ENCODE peak calls at places on chromosomes 16 and 17, in nine cellular contexts. C is activated CD8-positive, alpha-beta memory T cell treated with anti-CD3 and anti-CD28 coated beads for 1 hour; F is Karpas-422; N is stimulated activated CD8-positive, alpha-beta memory T cell treated with anti-CD3 and anti-CD28 coated beads, Interleukin-7, amount 100 ng/mL, for 24 hours; M is activated naive CD8-positive, alpha-beta T cell treated with anti-CD3 and anti-CD28 coated beads for 36 hours; U is choroid plexus epithelial cell; Y is omental fat pad; W is activated gamma-delta T cell; E is activated T-helper 1 cell treated with anti-CD3 and anti-CD28 coated beads, Interleukin-2, amount 50 U/mL, for 16 hours. T is an unnamed sample.

GRCh38 chr17:27760069-27760885 is 40.1 kb downstream of the NOS2 start:
- DNase-seq in C (peak; percentile 20), F (peak; percentile 84), N (peak; percentile 68), M (peak; percentile 64), U (peak; percentile 57), Y (peak; percentile 62), W (peak; percentile 18), E (peak; percentile 56), T (peak; percentile 69)

GRCh38 chr17:69997332-69997731 is 77.7 kb upstream of the KCNJ16 start:
- DNase-seq in C (no peak), F (no peak), N (no peak), M (no peak), U (peak; percentile 54), Y (no peak), W (no peak), E (no peak), T (no peak)

GRCh38 chr17:40872416-40872815 is 5.4 kb upstream of the KRT12 start:
- DNase-seq in C (no peak), F (no peak), N (no peak), M (no peak), U (no peak), Y (no peak), W (no peak), E (no peak), T (no peak)

GRCh38 chr17:27549251-27549919 is 81.6 kb upstream of the LGALS9 start:
- DNase-seq in C (no peak), F (no peak), N (no peak), M (no peak), U (no peak), Y (no peak), W (no peak), E (no peak), T (peak; percentile 62)

GRCh38 chr16:71364306-71364705 is 5.8 kb downstream of the CALB2 start:
- DNase-seq in C (no peak), F (no peak), N (no peak), M (no peak), U (no peak), Y (no peak), W (no peak), E (no peak), T (no peak)

GRCh38 chr16:79751785-79752184 is 151.2 kb upstream of the MAF start:
- DNase-seq in C (no peak), F (no peak), N (no peak), M (no peak), U (no peak), Y (no peak), W (no peak), E (no peak), T (no peak)

GRCh38 chr17:18968945-18969887 is 17.3 kb downstream of the SLC5A10 start:
- DNase-seq in C (no peak), F (no peak), N (no peak), M (no peak), U (no peak), Y (no peak), W (no peak), E (no peak), T (no peak)

GRCh38 chr16:69501956-69502457 is 63.8 kb upstream of the NFAT5 start:
- DNase-seq in C (no peak), F (no peak), N (no peak), M (no peak), U (peak; percentile 30), Y (no peak), W (no peak), E (no peak), T (no peak)

GRCh38 chr17:49843774-49844350 is 4.0 kb downstream of the TAC4 start:
- DNase-seq in C (no peak), F (peak; percentile 64), N (no peak), M (no peak), U (no peak), Y (no peak), W (no peak), E (no peak), T (no peak)

GRCh38 chr17:60560860-60561257 is 34.8 kb upstream of the APPBP2 start:
- DNase-seq in C (no peak), F (no peak), N (no peak), M (no peak), U (no peak), Y (no peak), W (no peak), E (no peak), T (no peak)

GRCh38 chr17:48603959-48604769 is 622 bp downstream of the HOXB6 start:
- DNase-seq in C (no peak), F (no peak), N (no peak), M (no peak), U (no peak), Y (no peak), W (no peak), E (no peak), T (no peak)

GRCh38 chr17:65243838-65244237 is 106.7 kb downstream of the RGS9 start:
- DNase-seq in C (no peak), F (no peak), N (no peak), M (peak; percentile 34), U (peak; percentile 36), Y (no peak), W (no peak), E (no peak), T (no peak)

GRCh38 chr17:16879686-16880085 is 92.2 kb downstream of the TNFRSF13B start:
- DNase-seq in C (no peak), F (no peak), N (no peak), M (no peak), U (no peak), Y (no peak), W (no peak), E (no peak), T (no peak)

GRCh38 chr17:66353937-66354401 is 51.6 kb downstream of the PRKCA start:
- DNase-seq in C (no peak), F (no peak), N (no peak), M (no peak), U (peak; percentile 55), Y (no peak), W (no peak), E (no peak), T (no peak)

GRCh38 chr17:29068828-29069227 is 25.9 kb downstream of the PIPOX start:
- DNase-seq in C (no peak), F (no peak), N (no peak), M (no peak), U (no peak), Y (no peak), W (no peak), E (no peak), T (no peak)

GRCh38 chr17:71208111-71208704 is 912.6 kb upstream of the SOX9 start:
- DNase-seq in C (no peak), F (no peak), N (no peak), M (no peak), U (peak; percentile 55), Y (no peak), W (no peak), E (no peak), T (no peak)

GRCh38 chr17:4658478-4659305 is 17.2 kb upstream of the ALOX15 start:
- DNase-seq in C (no peak), F (no peak), N (peak; percentile 25), M (peak; percentile 69), U (peak; percentile 88), Y (no peak), W (no peak), E (no peak), T (no peak)

GRCh38 chr17:78137392-78138203 is 7.0 kb downstream of the TMC8 start:
- DNase-seq in C (no peak), F (peak; percentile 84), N (no peak), M (peak; percentile 53), U (no peak), Y (no peak), W (no peak), E (no peak), T (peak; percentile 45)

GRCh38 chr17:35141681-35142466 is at the start of gene NLE1:
- DNase-seq in C (peak; percentile 68), F (peak; percentile 93), N (peak; percentile 77), M (peak; percentile 92), U (peak; percentile 86), Y (peak; percentile 36), W (peak; percentile 66), E (peak; percentile 84), T (peak; percentile 84)

GRCh38 chr16:14004719-14005315 is 66.3 kb upstream of the MRTFB start:
- DNase-seq in C (no peak), F (no peak), N (no peak), M (no peak), U (no peak), Y (no peak), W (no peak), E (no peak), T (no peak)

GRCh38 chr17:63305857-63306256 is 140.2 kb downstream of the CYB561 start:
- DNase-seq in C (no peak), F (no peak), N (no peak), M (no peak), U (no peak), Y (no peak), W (no peak), E (no peak), T (no peak)

GRCh38 chr17:40560592-40561293 is 4.5 kb downstream of the CCR7 start:
- DNase-seq in C (no peak), F (peak; percentile 48), N (no peak), M (peak; percentile 85), U (peak; percentile 95), Y (no peak), W (no peak), E (peak; percentile 65), T (peak; percentile 34)

GRCh38 chr16:57862698-57863433 is 60.6 kb upstream of the KIFC3 start:
- DNase-seq in C (no peak), F (no peak), N (no peak), M (no peak), U (no peak), Y (no peak), W (no peak), E (no peak), T (peak; percentile 87)

GRCh38 chr17:43713494-43714162 is 45.0 kb downstream of the SOST start:
- DNase-seq in C (no peak), F (no peak), N (no peak), M (peak; percentile 24), U (peak; percentile 30), Y (no peak), W (no peak), E (no peak), T (no peak)

GRCh38 chr17:35896011-35896587 is 15.9 kb upstream of the CCL5 start:
- DNase-seq in C (no peak), F (no peak), N (no peak), M (peak; percentile 55), U (peak; percentile 56), Y (no peak), W (no peak), E (no peak), T (no peak)

GRCh38 chr17:7258731-7259554 is 3.3 kb downstream of the CLDN7 start:
- DNase-seq in C (no peak), F (no peak), N (no peak), M (no peak), U (peak; percentile 29), Y (no peak), W (no peak), E (no peak), T (peak; percentile 92)

GRCh38 chr16:55735120-55735781 is 79.5 kb downstream of the SLC6A2 start:
- DNase-seq in C (no peak), F (no peak), N (no peak), M (no peak), U (no peak), Y (no peak), W (no peak), E (no peak), T (no peak)

GRCh38 chr16:66382966-66383299 is 16.4 kb downstream of the CDH5 start:
- DNase-seq in C (no peak), F (no peak), N (no peak), M (no peak), U (peak; percentile 91), Y (no peak), W (no peak), E (no peak), T (no peak)

GRCh38 chr16:83619381-83620150 is 188.2 kb upstream of the HSBP1 start:
- DNase-seq in C (no peak), F (no peak), N (no peak), M (no peak), U (no peak), Y (no peak), W (no peak), E (no peak), T (no peak)

GRCh38 chr17:63223212-63223911 is 222.7 kb downstream of the CYB561 start:
- DNase-seq in C (no peak), F (no peak), N (no peak), M (no peak), U (no peak), Y (no peak), W (no peak), E (no peak), T (no peak)

GRCh38 chr17:40548982-40549680 is 16.1 kb downstream of the CCR7 start:
- DNase-seq in C (no peak), F (no peak), N (no peak), M (no peak), U (peak; percentile 97), Y (no peak), W (no peak), E (no peak), T (peak; percentile 94)

T was measured in left lobe of liver.